ENCODE peak calls at places on chromosomes 3 and 15, in ten cellular contexts. T is iPS-NIHi11, Y is mesendoderm, H is EH, X is activated T-cell treated with anti-CD3 and anti-CD28 coated beads for 1 hour, W is retinal pigment epithelial cell, B is GM18507, D is ELR, S is psoas muscle, Z is COR-L47. V is an unnamed sample.

GRCh38 chr15:80127911-80128310 is 24.9 kb upstream of the FAH start:
- DNase-seq in T (no peak), H (peak), W (no peak), D (no peak), S (no peak), X (no peak), Y (no peak), Z (no peak), B (no peak), V (no peak)

GRCh38 chr15:51758645-51759044 is 7.2 kb downstream of the TMOD2 start:
- DNase-seq in H (peak), W (no peak), S (peak), X (no peak), Y (no peak), T (no peak), Z (peak), B (no peak), D (peak), V (peak)

GRCh38 chr15:88131937-88132336 is 124.6 kb downstream of the NTRK3 start:
- DNase-seq in H (no peak), T (no peak), X (no peak), S (no peak), Y (no peak), D (peak), W (no peak), Z (no peak), B (no peak), V (no peak)

GRCh38 chr3:66153961-66154923 is 66.6 kb upstream of the SLC25A26 start:
- DNase-seq in Z (no peak), B (no peak), Y (no peak), H (peak), X (no peak), T (peak), W (no peak), S (no peak), D (peak), V (no peak)

GRCh38 chr3:127233371-127233770 is 40.4 kb downstream of the PRR23E start:
- DNase-seq in S (no peak), H (peak), X (no peak), B (no peak), W (no peak), Z (no peak), Y (peak), T (peak), D (peak), V (no peak)

GRCh38 chr15:69265347-69265955 is 33.3 kb upstream of the PAQR5 start:
- DNase-seq in S (no peak), W (no peak), T (no peak), H (peak), X (no peak), Z (peak), B (no peak), D (peak), Y (peak), V (peak)

GRCh38 chr3:9346141-9346540 is 16.7 kb upstream of the THUMPD3 start:
- DNase-seq in Z (no peak), X (no peak), D (no peak), Y (no peak), H (no peak), B (no peak), T (no peak), S (no peak), W (no peak), V (no peak)

GRCh38 chr15:91660174-91660649 is 193.3 kb upstream of the SLCO3A1 start:
- DNase-seq in Y (peak), Z (peak), W (no peak), B (no peak), T (peak), H (no peak), S (no peak), D (no peak), X (no peak), V (no peak)

GRCh38 chr3:124860599-124860998 is 26.6 kb downstream of the ITGB5 start:
- DNase-seq in Z (no peak), D (peak), W (peak), S (peak), X (no peak), T (peak), B (no peak), Y (peak), H (peak), V (no peak)

GRCh38 chr3:71601811-71602210 is 18.3 kb upstream of the FOXP1 start:
- DNase-seq in Y (peak), W (peak), T (no peak), D (peak), S (no peak), Z (no peak), B (no peak), X (no peak), H (peak), V (no peak)

GRCh38 chr15:87115795-87116194 is 1036.1 kb downstream of the AGBL1 start:
- DNase-seq in T (no peak), Y (no peak), B (no peak), S (no peak), W (no peak), Z (no peak), D (no peak), H (no peak), X (no peak), V (no peak)

GRCh38 chr3:23959147-23959900 is 14.2 kb downstream of the NR1D2 start:
- DNase-seq in W (peak), S (no peak), T (no peak), D (peak), Y (no peak), H (peak), X (no peak), Z (no peak), B (no peak), V (no peak)

GRCh38 chr3:14454644-14455310 is 52.4 kb downstream of the SLC6A6 start:
- DNase-seq in S (no peak), Z (no peak), B (no peak), D (no peak), W (no peak), X (no peak), Y (no peak), T (no peak), H (no peak), V (no peak)

GRCh38 chr15:91108421-91108820 is 8.4 kb downstream of the SV2B start:
- DNase-seq in D (no peak), Z (no peak), S (no peak), X (no peak), Y (no peak), T (no peak), H (no peak), W (no peak), B (no peak), V (no peak)

GRCh38 chr3:72334681-72335457 is 513.4 kb downstream of the SHQ1 start:
- DNase-seq in D (no peak), H (no peak), B (no peak), Z (peak), T (peak), W (no peak), X (no peak), Y (peak), S (no peak), V (peak)

GRCh38 chr3:56269755-56270154 is 198.5 kb downstream of the ERC2 start:
- DNase-seq in X (no peak), H (peak), T (no peak), Y (no peak), Z (no peak), D (no peak), S (no peak), B (no peak), W (no peak), V (no peak)

GRCh38 chr3:30286811-30287210 is 319.6 kb upstream of the TGFBR2 start:
- DNase-seq in B (no peak), Y (no peak), S (no peak), W (no peak), Z (no peak), H (peak), T (no peak), X (no peak), D (peak), V (no peak)

V was measured in NCI-H345.